ENCODE peak calls at places on chromosomes 4 and X, in four cellular contexts. One of them, this sample, is unnamed.

GRCh38 chr4:48799157-48799556 is 19.1 kb upstream of the FRYL start:
- DNase-seq in dorsolateral prefrontal cortex: no peak
- DNase-seq in AG04449: no peak
- DNase-seq in A549: no peak
- DNase-seq in this sample: no peak

GRCh38 chr4:146368209-146368608 is 153.5 kb downstream of the SLC10A7 start:
- DNase-seq in A549: no peak
- DNase-seq in AG04449: no peak
- DNase-seq in dorsolateral prefrontal cortex: peak
- DNase-seq in this sample: no peak

GRCh38 chr4:87559090-87559837 is 30.1 kb upstream of the SPARCL1 start:
- DNase-seq in A549: no peak
- DNase-seq in dorsolateral prefrontal cortex: no peak
- DNase-seq in AG04449: no peak
- DNase-seq in this sample: no peak

GRCh38 chr4:146192060-146192459 is 16.5 kb downstream of the LSM6 start:
- DNase-seq in AG04449: no peak
- DNase-seq in A549: peak
- DNase-seq in dorsolateral prefrontal cortex: no peak
- DNase-seq in this sample: no peak

GRCh38 chr4:61004651-61005170 is 195.4 kb upstream of the ADGRL3 start:
- DNase-seq in A549: no peak
- DNase-seq in AG04449: no peak
- DNase-seq in dorsolateral prefrontal cortex: no peak
- DNase-seq in this sample: no peak

GRCh38 chrX:69073241-69073640 is 92.0 kb downstream of the PJA1 start:
- DNase-seq in dorsolateral prefrontal cortex: no peak
- DNase-seq in A549: no peak
- DNase-seq in AG04449: no peak
- DNase-seq in this sample: no peak

GRCh38 chrX:15855562-15856256 is 1.1 kb upstream of the AP1S2 start:
- DNase-seq in dorsolateral prefrontal cortex: no peak
- DNase-seq in A549: no peak
- DNase-seq in AG04449: no peak
- DNase-seq in this sample: no peak

GRCh38 chrX:87525771-87526229 is 8.2 kb downstream of the KLHL4 start:
- DNase-seq in A549: peak
- DNase-seq in AG04449: no peak
- DNase-seq in dorsolateral prefrontal cortex: no peak
- DNase-seq in this sample: no peak

GRCh38 chr4:38069271-38069760 is 109.1 kb downstream of the PTTG2 start:
- DNase-seq in dorsolateral prefrontal cortex: no peak
- DNase-seq in AG04449: no peak
- DNase-seq in A549: peak
- DNase-seq in this sample: peak

GRCh38 chrX:29066516-29066915 is 479.3 kb downstream of the IL1RAPL1 start:
- DNase-seq in AG04449: no peak
- DNase-seq in dorsolateral prefrontal cortex: no peak
- DNase-seq in A549: no peak
- DNase-seq in this sample: no peak

GRCh38 chr4:74014332-74014731 is 15.9 kb upstream of the CXCL5 start:
- DNase-seq in AG04449: no peak
- DNase-seq in A549: no peak
- DNase-seq in dorsolateral prefrontal cortex: no peak
- DNase-seq in this sample: no peak

GRCh38 chr4:152606800-152607577 is 71.1 kb upstream of the FBXW7 start:
- DNase-seq in dorsolateral prefrontal cortex: peak
- DNase-seq in AG04449: no peak
- DNase-seq in A549: no peak
- DNase-seq in this sample: no peak

GRCh38 chrX:8738588-8739189 is 6.8 kb upstream of the ANOS1 start:
- DNase-seq in dorsolateral prefrontal cortex: peak
- DNase-seq in AG04449: no peak
- DNase-seq in A549: peak
- DNase-seq in this sample: no peak

DNA sequence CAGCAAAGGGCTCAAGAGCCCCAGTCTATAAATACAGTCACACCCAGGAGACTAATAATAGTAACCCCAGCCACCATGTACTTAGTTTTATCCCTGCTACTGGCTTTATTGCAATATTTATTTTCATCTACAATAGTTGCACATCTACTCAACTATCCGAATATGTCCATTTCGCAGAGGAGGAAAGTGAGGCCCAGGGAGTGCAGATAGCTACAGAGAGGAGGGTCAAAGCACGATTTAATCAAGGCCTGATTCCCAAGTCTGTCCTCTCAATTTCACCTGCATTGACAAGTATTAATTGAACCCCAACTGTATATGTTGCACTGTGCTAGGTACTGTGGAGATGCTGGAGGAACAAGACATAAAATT is 4.0 kb upstream of the PLP2 start:
- DNase-seq in AG04449: no peak
- DNase-seq in dorsolateral prefrontal cortex: no peak
- DNase-seq in A549: no peak
- DNase-seq in this sample: no peak
- H3K4me3 ChIP-seq in AG04449: no peak
- H3K4me3 ChIP-seq in dorsolateral prefrontal cortex: no peak
- H3K4me3 ChIP-seq in A549: no peak
- H3K4me3 ChIP-seq in this sample: peak

DNA sequence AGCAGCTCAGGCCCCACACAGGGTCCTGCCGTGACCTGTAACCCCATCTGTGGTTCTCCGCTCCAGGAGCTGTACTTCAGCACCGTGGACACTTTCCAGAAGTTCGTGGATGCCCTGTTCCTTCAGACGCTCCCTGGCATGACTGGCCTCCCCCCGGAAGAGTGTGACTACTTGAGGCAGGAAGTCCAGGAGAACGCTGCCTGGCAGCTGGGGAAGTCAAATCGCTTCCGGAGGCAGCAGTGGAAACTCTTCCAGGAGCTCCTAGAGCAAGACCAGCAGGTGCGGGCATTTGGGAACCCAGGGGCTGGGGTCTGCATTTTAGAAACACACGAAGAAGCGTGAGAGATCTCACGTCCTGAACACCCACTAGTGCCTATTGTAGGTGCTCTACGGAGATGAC is 72.5 kb downstream of the EVC start:
- DNase-seq in AG04449: no peak
- DNase-seq in dorsolateral prefrontal cortex: no peak
- DNase-seq in A549: no peak
- DNase-seq in this sample: no peak
- H3K4me3 ChIP-seq in AG04449: no peak
- H3K4me3 ChIP-seq in dorsolateral prefrontal cortex: no peak
- H3K4me3 ChIP-seq in A549: no peak
- H3K4me3 ChIP-seq in this sample: no peak

DNA sequence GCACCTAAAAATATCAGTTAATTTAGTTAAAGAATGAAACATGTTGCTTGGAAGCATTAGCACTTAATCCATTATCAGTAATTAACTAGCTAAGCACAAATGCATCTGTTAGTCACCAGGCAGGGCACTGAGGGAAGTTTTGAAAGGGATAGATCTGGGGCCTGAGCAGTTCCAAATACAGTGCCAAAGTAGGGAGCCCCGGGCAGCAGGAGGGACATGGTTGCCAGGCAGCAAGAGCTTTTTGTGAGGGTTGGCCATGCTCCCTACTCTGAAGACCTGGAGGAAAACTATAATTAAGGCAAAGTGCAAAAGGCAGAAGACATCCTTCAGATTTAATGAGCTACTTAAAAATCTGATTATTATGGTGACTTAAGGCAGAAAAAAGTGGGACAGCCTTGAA is 62.0 kb downstream of the PHKA1 start:
- DNase-seq in AG04449: no peak
- DNase-seq in A549: no peak
- DNase-seq in dorsolateral prefrontal cortex: no peak
- DNase-seq in this sample: no peak
- H3K4me3 ChIP-seq in AG04449: no peak
- H3K4me3 ChIP-seq in A549: no peak
- H3K4me3 ChIP-seq in dorsolateral prefrontal cortex: no peak
- H3K4me3 ChIP-seq in this sample: no peak

DNA sequence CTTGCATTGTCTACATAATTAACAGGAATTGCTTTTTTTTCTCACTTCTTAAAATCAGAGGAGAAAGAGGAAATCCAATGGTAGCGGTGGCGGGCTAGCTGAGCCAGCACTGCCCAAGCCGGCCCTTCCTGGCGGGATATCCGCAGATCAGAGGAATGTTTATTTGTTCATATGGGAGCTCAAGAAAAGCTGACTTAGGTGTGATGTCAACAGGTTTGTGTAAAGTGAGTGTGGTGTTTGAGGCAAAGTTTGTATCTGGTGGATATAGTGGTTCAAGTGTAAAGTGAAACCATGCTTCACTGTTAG is 466 bp upstream of the SLC39A8 start:
- DNase-seq in A549: no peak
- DNase-seq in AG04449: no peak
- DNase-seq in dorsolateral prefrontal cortex: no peak
- DNase-seq in this sample: no peak
- H3K4me3 ChIP-seq in A549: peak
- H3K4me3 ChIP-seq in AG04449: peak
- H3K4me3 ChIP-seq in dorsolateral prefrontal cortex: peak
- H3K4me3 ChIP-seq in this sample: peak